ENCODE peak calls at places on chromosome 3, in ten cellular contexts. N is GM06990, T is progenitor cell of endocrine pancreas, W is DND-41, Y is GM20000, B is astrocyte, K is thoracic aorta, E is NB4, Z is epithelial cell of esophagus, H is cardiac muscle cell. U is an unnamed sample.

GRCh38 chr3:36677331-36678007 is 86.9 kb downstream of the DCLK3 start:
- DNase-seq in Z (peak), B (peak), E (peak), Y (no peak), H (no peak), W (no peak), T (no peak), N (peak), K (no peak), U (no peak)

GRCh38 chr3:139937674-139938279 is 2.8 kb downstream of the CLSTN2 start:
- DNase-seq in K (no peak), T (no peak), B (no peak), W (peak), Z (peak), H (peak), N (no peak), E (peak), Y (peak), U (peak)

GRCh38 chr3:146830231-146830630 is 225.1 kb upstream of the PLSCR5 start:
- DNase-seq in H (no peak), N (no peak), B (no peak), Z (no peak), E (no peak), K (no peak), W (no peak), Y (no peak), T (no peak), U (no peak)

GRCh38 chr3:10386121-10386520 is 65.2 kb upstream of the SEC13 start:
- DNase-seq in Z (no peak), Y (no peak), K (no peak), W (no peak), T (no peak), H (no peak), B (no peak), E (no peak), N (no peak), U (no peak)

GRCh38 chr3:65582012-65582717 is 456.6 kb downstream of the MAGI1 start:
- DNase-seq in Y (no peak), H (no peak), Z (peak), W (no peak), E (no peak), K (no peak), B (no peak), T (no peak), N (no peak), U (no peak)

GRCh38 chr3:197511130-197511529 is 44.6 kb downstream of the BDH1 start:
- DNase-seq in T (no peak), N (no peak), E (no peak), B (peak), W (no peak), K (no peak), Z (peak), H (no peak), Y (no peak), U (no peak)

GRCh38 chr3:143951351-143951971 is 20.2 kb upstream of the DIPK2A start:
- DNase-seq in Y (peak), N (no peak), B (no peak), W (peak), E (peak), H (peak), K (no peak), T (no peak), Z (peak), U (peak)

GRCh38 chr3:187101184-187102072 is 37.9 kb downstream of the RPL39L start:
- DNase-seq in W (peak), K (peak), Y (no peak), Z (peak), H (peak), E (peak), T (no peak), N (no peak), B (peak), U (no peak)

GRCh38 chr3:76554717-76555116 is 485.2 kb upstream of the ROBO2 start:
- DNase-seq in Z (peak), K (no peak), H (no peak), N (no peak), T (no peak), Y (no peak), W (no peak), E (no peak), B (peak), U (no peak)

GRCh38 chr3:42032693-42033349 is 58.3 kb upstream of the TRAK1 start:
- DNase-seq in K (peak), H (no peak), N (no peak), Z (peak), W (no peak), E (peak), B (peak), Y (no peak), T (no peak), U (peak)

GRCh38 chr3:42489937-42490227 is 12.6 kb upstream of the VIPR1 start:
- DNase-seq in Y (no peak), E (no peak), K (no peak), Z (no peak), B (no peak), W (no peak), N (no peak), H (no peak), T (no peak), U (no peak)

GRCh38 chr3:102410616-102411015 is 24.2 kb upstream of the ZPLD1 start:
- DNase-seq in H (no peak), N (no peak), K (no peak), T (no peak), E (no peak), W (no peak), Z (no peak), B (peak), Y (no peak), U (no peak)

GRCh38 chr3:173395073-173395411 is 2.5 kb upstream of the NLGN1 start:
- DNase-seq in T (no peak), E (no peak), H (no peak), W (no peak), N (no peak), B (no peak), Y (peak), K (no peak), Z (peak), U (no peak)

GRCh38 chr3:74630602-74631001 is 16.1 kb upstream of the CNTN3 start:
- DNase-seq in E (no peak), B (no peak), W (no peak), H (no peak), N (no peak), Z (no peak), Y (no peak), K (no peak), T (no peak), U (no peak)

GRCh38 chr3:87370007-87370406 is 93.6 kb upstream of the POU1F1 start:
- DNase-seq in K (no peak), Z (no peak), Y (no peak), H (no peak), N (no peak), B (peak), W (no peak), E (no peak), T (no peak), U (no peak)

GRCh38 chr3:88219138-88219792 is 69.5 kb downstream of the C3orf38 start:
- DNase-seq in H (peak), T (peak), Z (peak), B (peak), Y (peak), N (peak), E (peak), K (no peak), W (peak), U (peak)

GRCh38 chr3:153232737-153233330 is 70.8 kb downstream of the RAP2B start:
- DNase-seq in T (no peak), Z (no peak), K (no peak), W (no peak), B (peak), Y (no peak), N (no peak), E (no peak), H (no peak), U (no peak)

GRCh38 chr3:128497305-128498126 is 4.5 kb upstream of the GATA2 start:
- DNase-seq in E (peak), H (peak), K (no peak), B (no peak), N (peak), W (peak), T (peak), Y (peak), Z (peak), U (peak)

GRCh38 chr3:128498901-128499530 is 6.0 kb upstream of the GATA2 start:
- DNase-seq in W (no peak), E (no peak), Y (no peak), T (no peak), H (no peak), K (no peak), B (no peak), N (no peak), Z (no peak), U (no peak)

GRCh38 chr3:128496602-128497304 is 3.8 kb upstream of the GATA2 start:
- DNase-seq in N (no peak), K (no peak), Y (no peak), H (no peak), B (no peak), E (no peak), W (no peak), T (no peak), Z (no peak), U (no peak)

GRCh38 chr3:128499724-128500275 is 6.8 kb upstream of the GATA2 start:
- DNase-seq in H (no peak), E (no peak), W (no peak), T (no peak), B (no peak), K (no peak), Y (no peak), Z (peak), N (no peak), U (no peak)

GRCh38 chr3:128498127-128498626 is 5.2 kb upstream of the GATA2 start:
- DNase-seq in H (no peak), E (no peak), B (no peak), N (no peak), K (no peak), W (no peak), T (no peak), Y (no peak), Z (no peak), U (no peak)
- TF ChIP-seq CTCF in H (no peak), E (no peak), B (no peak), N (no peak), K (no peak), W (no peak), T (no peak), Y (no peak), Z (no peak), U (no peak)

DNA sequence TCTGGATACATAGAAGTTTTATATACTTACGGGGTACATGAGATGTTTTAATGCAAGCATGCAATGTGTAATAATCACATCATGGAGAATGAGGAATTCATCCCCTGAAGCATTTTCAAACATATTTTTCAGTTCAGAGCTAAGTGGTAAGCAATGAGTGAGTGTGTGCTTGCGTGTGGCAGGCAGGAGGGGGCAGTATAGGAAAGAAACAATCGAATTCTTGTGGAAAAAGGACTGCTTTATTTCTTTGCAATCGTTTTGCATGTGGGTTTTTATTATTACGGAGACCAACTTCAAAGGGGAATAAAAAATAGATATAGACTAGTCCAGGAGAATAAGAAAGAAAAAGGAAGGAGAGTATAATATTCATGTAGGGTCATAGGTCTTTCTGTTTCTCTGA is 271.6 kb downstream of the CHL1 start:
- DNase-seq in H (peak), K (no peak), N (no peak), Z (peak), E (peak), T (no peak), W (no peak), B (no peak), Y (no peak), U (peak)
- TF ChIP-seq CTCF in H (peak), K (peak), N (peak), Z (peak), E (peak), T (peak), W (peak), B (no peak), Y (peak), U (peak)

DNA sequence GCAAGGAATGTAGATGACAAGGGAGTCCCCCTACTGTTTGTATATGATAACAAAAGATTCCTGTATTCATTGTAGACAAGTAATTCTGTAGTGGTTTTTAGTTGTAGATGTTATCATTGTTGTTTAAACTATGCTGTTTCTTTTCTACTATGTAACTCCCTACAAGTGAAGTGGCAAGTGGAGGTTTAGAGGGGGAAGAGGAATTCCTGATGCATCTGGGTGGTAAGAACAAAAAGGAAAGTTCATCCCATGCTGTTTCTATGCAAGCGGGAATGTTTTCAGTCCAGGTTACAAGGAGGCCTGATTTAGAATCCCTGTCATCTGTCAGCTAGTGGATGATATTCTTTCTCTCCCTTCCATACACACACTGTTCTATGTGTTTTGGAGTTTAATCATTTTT is 67.5 kb downstream of the IMPG2 start:
- DNase-seq in K (no peak), W (no peak), H (no peak), B (no peak), Y (no peak), E (no peak), T (no peak), N (no peak), Z (no peak), U (no peak)
- TF ChIP-seq CTCF in K (no peak), W (no peak), H (no peak), B (no peak), Y (no peak), E (no peak), T (no peak), N (no peak), Z (no peak), U (no peak)

GRCh38 chr3:127820871-127821853 is 1.2 kb downstream of the MGLL start:
- DNase-seq in E (peak), Y (peak), B (no peak), K (no peak), T (no peak), H (no peak), N (no peak), W (no peak), Z (no peak), U (no peak)

GRCh38 chr3:127819656-127820055 is 2.7 kb downstream of the MGLL start:
- DNase-seq in Y (no peak), W (no peak), H (no peak), N (no peak), T (no peak), E (no peak), Z (no peak), B (no peak), K (no peak), U (no peak)

GRCh38 chr3:127819086-127819485 is 3.2 kb downstream of the MGLL start:
- DNase-seq in B (no peak), E (peak), Y (no peak), T (no peak), W (no peak), H (no peak), K (no peak), N (no peak), Z (peak), U (no peak)

GRCh38 chr3:127822166-127822835 is at the start of gene MGLL:
- DNase-seq in N (no peak), Y (peak), B (peak), K (no peak), E (no peak), T (no peak), H (peak), Z (peak), W (no peak), U (peak)

DNA sequence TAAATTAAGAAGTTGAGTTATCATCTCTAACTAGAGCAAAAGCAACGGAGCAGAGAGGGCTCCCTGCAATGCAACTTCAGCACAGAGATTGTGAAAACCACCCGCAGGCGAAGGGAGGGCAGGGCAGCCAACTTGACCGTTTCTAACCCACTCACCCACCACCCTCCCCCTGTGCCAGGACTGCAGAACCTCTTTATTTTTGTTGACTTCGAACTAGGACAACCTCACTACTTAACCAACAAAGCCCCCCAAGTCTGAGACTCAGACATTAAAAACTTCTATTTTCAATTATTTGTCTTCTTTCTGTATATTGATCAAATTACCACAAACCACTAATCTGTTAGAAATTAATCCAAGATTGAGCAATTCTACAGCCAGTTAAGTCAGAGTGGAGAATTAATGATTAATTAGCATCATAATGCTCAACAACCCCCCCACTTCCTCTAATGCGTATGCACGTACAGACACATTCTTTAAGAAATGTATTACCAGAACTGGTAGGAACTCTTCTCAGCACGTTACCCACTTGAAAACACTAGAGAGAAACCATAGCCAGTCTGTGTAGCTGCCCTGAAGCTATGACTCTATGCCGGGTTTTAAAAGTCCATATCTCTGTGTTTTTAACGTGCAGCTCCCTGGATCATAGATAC is 2.0 kb downstream of the MGLL start:
- DNase-seq in E (peak), Y (peak), N (no peak), B (no peak), H (no peak), K (no peak), T (no peak), W (no peak), Z (peak), U (no peak)
- TF ChIP-seq CTCF in E (no peak), Y (no peak), N (no peak), B (no peak), H (peak), K (peak), T (no peak), W (no peak), Z (peak), U (no peak)

DNA sequence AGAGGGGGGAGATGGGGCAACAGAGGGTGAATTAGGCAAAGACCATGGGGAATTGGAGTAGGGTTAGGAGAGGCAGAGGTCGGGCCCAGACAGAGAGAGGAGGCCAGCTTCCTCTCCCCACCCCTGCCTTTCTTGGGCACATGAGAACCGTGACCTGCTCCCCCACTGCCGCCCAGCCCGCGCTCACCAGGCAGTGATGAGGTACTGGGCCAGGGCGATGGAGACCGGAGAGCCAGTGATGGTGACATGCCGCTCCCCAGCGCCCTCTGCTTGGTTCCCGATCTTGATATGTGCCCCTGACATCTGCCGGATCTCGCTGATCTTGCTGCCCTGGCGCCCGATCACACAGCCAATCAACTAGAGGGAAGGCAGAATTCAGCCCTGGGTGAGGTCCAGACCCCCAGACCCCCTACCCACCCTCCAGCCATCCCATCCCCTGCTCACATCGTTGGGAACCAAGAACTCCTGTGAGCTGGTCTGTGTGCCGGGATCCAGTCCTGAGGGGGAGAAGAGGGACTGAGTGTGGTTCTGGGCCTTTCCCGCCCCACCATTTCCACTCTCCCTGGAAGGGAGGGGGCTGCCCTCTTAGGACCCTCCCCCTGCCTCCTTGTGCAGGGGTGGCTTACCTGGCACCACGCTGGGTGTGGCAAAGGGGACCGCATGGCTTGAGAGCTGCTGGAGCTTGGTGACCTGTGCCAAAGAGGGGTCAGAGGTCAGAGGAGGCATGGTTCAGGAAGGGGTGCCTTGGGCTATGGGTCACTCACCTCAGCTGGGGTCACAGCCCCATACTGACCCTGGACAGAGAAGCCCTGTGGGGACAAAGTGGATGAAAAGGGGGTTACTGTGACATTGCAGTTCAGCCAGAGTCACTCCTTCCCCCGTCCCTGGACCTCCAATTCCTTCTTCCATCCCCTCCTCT is 3.7 kb downstream of the GPR62 start:
- DNase-seq in E (no peak), B (no peak), H (no peak), K (no peak), W (no peak), T (no peak), Y (no peak), Z (no peak), N (no peak), U (no peak)
- TF ChIP-seq CTCF in E (no peak), B (no peak), H (no peak), K (no peak), W (no peak), T (no peak), Y (no peak), Z (no peak), N (no peak), U (no peak)

GRCh38 chr3:156743859-156744258 is 69.5 kb downstream of the TIPARP start:
- DNase-seq in E (no peak), W (no peak), N (no peak), H (no peak), T (no peak), Y (no peak), Z (no peak), K (no peak), B (no peak), U (no peak)
- TF ChIP-seq CTCF in E (no peak), W (no peak), N (no peak), H (no peak), T (no peak), Y (no peak), Z (no peak), K (no peak), B (no peak), U (no peak)

GRCh38 chr3:16808393-16809107 is 76.2 kb upstream of the PLCL2 start:
- DNase-seq in K (no peak), W (no peak), E (no peak), B (no peak), T (no peak), H (no peak), Y (no peak), N (no peak), Z (no peak), U (no peak)
- TF ChIP-seq CTCF in K (no peak), W (peak), E (no peak), B (no peak), T (no peak), H (no peak), Y (no peak), N (peak), Z (no peak), U (no peak)

GRCh38 chr3:188527389-188527788 is 373.4 kb downstream of the LPP start:
- DNase-seq in B (no peak), T (no peak), H (no peak), Z (no peak), W (no peak), E (no peak), Y (no peak), K (no peak), N (no peak), U (no peak)

GRCh38 chr3:188523291-188523690 is 369.3 kb downstream of the LPP start:
- DNase-seq in Y (no peak), K (no peak), B (no peak), Z (no peak), W (no peak), T (no peak), N (no peak), E (no peak), H (no peak), U (no peak)

GRCh38 chr3:188524057-188524456 is 370.1 kb downstream of the LPP start:
- DNase-seq in W (no peak), Z (no peak), T (no peak), K (no peak), B (peak), E (no peak), N (no peak), H (no peak), Y (no peak), U (no peak)

GRCh38 chr3:188528390-188528789 is 374.4 kb downstream of the LPP start:
- DNase-seq in K (no peak), Z (peak), B (no peak), T (no peak), W (no peak), N (no peak), H (no peak), E (no peak), Y (no peak), U (no peak)

GRCh38 chr3:188526057-188526456 is 372.1 kb downstream of the LPP start:
- DNase-seq in N (no peak), E (peak), H (no peak), K (no peak), Z (peak), Y (no peak), B (no peak), W (no peak), T (no peak), U (no peak)
- TF ChIP-seq CTCF in N (no peak), E (no peak), H (no peak), K (no peak), Z (no peak), Y (no peak), B (no peak), W (no peak), T (no peak), U (no peak)

U was measured in nephron progenitor cell.